ENCODE peak calls at places on chromosome 22, in five cellular contexts. N is coronary artery, V is thoracic aorta, X is foreskin fibroblast, D is right atrium auricular region. T is an unnamed sample.

GRCh38 chr22:26502688-26503561 is 9.3 kb downstream of the TFIP11 start:
- DNase-seq in N (no peak), V (no peak), X (peak; percentile 65), D (no peak), T (no peak)

GRCh38 chr22:47621253-47621652 is 858.8 kb downstream of the TBC1D22A start:
- DNase-seq in N (peak; percentile 49), V (no peak), X (no peak), D (peak; percentile 52), T (no peak)

GRCh38 chr22:42116848-42117424 is 13.7 kb downstream of the CYP2D6 start:
- DNase-seq in N (no peak), V (no peak), X (peak; percentile 36), D (no peak), T (peak; percentile 19)

GRCh38 chr22:42328130-42328821 is 57.8 kb upstream of the TCF20 start:
- DNase-seq in N (no peak), V (no peak), X (no peak), D (no peak), T (no peak)

GRCh38 chr22:39634530-39635399 is 64.2 kb downstream of the CACNA1I start:
- DNase-seq in N (no peak), V (no peak), X (peak; percentile 82), D (no peak), T (peak; percentile 84)

GRCh38 chr22:37140686-37141323 is 8.9 kb downstream of the IL2RB start:
- DNase-seq in N (no peak), V (no peak), X (no peak), D (no peak), T (no peak)

GRCh38 chr22:37457093-37457893 is 28.9 kb downstream of the MFNG start:
- DNase-seq in N (no peak), V (peak; percentile 11), X (peak; percentile 77), D (peak; percentile 68), T (no peak)

GRCh38 chr22:43207386-43207785 is 20.5 kb upstream of the TTLL12 start:
- DNase-seq in N (no peak), V (no peak), X (no peak), D (no peak), T (no peak)

GRCh38 chr22:37559901-37560681 is at the start of gene CDC42EP1:
- DNase-seq in N (peak; percentile 87), V (no peak), X (peak; percentile 83), D (no peak), T (no peak)

GRCh38 chr22:35205956-35206355 is 51.3 kb upstream of the HMGXB4 start:
- DNase-seq in N (no peak), V (no peak), X (peak; percentile 16), D (no peak), T (no peak)

GRCh38 chr22:39453765-39454378 is 2.9 kb upstream of the MGAT3 start:
- DNase-seq in N (no peak), V (no peak), X (peak; percentile 31), D (no peak), T (no peak)

DNA sequence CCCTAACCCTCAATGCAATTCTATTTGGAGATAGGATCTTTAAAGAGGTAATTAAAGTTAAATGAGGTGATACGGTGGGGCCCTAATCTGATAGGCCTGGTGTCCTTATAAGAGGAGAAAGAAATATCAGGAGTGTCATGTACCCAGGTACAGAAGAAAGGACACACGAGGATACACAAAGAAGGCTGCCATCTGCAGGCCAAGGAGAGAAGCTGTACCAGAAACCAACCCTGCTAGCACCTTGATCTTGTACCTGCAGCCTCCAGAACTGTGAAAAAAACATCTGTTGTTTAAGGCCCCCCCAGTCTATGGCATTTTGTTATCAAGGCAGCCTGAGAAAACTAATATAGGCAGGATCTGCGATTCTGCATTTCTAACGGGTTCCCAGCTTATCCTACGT is 44.2 kb downstream of the FBXO7 start:
- DNase-seq in N (no peak), V (no peak), X (no peak), D (no peak), T (no peak)
- TF ChIP-seq CTCF in N (no peak), V (no peak), X (no peak), D (no peak), T (peak; percentile 38)

GRCh38 chr22:21868651-21869050 is 1.2 kb upstream of the MAPK1 start:
- DNase-seq in N (no peak), V (no peak), X (no peak), D (no peak), T (no peak)
- H3K4me3 ChIP-seq in N (peak overlapping the region; percentile 93), V (peak overlapping the region; percentile 95), X (no peak overlapping the region), D (no peak overlapping the region), T (no peak overlapping the region)

GRCh38 chr22:50245214-50246072 is 620 bp upstream of the TUBGCP6 start:
- DNase-seq in N (no peak), V (no peak), X (peak; percentile 21), D (no peak), T (no peak)

GRCh38 chr22:50246242-50247175 is 1.7 kb upstream of the TUBGCP6 start:
- DNase-seq in N (no peak), V (no peak), X (no peak), D (no peak), T (no peak)

GRCh38 chr22:50243704-50244419 is 961 bp downstream of the TUBGCP6 start:
- DNase-seq in N (no peak), V (no peak), X (no peak), D (no peak), T (no peak)

GRCh38 chr22:50242406-50242949 is 2.3 kb downstream of the TUBGCP6 start:
- DNase-seq in N (no peak), V (no peak), X (no peak), D (no peak), T (no peak)

DNA sequence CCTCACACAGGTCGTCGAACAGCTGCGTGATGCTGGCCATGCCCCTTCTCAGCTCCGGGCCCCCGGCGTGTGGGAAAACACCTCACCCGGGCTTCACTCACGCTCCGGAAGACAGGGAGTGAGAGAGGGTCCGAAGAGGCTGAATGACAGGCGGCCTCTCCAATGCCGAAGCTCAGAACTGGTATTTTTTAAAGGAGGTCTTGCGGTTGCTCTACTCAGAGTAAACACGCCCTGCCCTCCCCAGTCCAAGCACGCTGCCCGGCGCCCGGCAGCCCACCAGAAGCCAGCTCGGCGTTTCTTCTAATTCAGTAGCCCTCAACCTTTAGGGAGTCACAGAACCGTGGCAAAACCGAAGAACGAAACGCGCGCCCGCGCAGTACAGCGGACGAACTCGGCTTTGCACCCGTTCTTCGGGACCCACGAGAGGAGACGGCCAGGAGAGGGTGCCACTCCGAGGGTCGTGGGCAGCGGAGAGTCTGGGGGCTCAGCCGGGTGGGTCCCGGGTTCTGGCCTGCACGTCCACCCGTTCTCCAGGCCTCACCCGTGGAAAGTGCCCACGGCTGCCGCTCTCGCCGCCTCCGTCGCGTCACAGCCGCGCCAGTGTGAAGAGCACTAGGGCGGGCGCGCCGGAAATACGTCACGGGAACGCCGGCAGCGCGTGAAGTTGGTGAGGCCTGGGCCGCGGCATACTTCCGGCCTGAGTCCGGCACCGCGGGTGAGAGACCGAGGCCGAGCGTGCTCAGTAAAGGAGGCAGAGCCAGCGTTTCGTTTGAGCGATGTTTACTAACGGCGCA is at the start of gene TUBGCP6:
- DNase-seq in N (peak; percentile 95), V (peak; percentile 83), X (peak; percentile 98), D (peak; percentile 95), T (peak; percentile 64)
- TF ChIP-seq CTCF in N (no peak), V (peak; percentile 47), X (no peak), D (no peak), T (peak; percentile 27)

DNA sequence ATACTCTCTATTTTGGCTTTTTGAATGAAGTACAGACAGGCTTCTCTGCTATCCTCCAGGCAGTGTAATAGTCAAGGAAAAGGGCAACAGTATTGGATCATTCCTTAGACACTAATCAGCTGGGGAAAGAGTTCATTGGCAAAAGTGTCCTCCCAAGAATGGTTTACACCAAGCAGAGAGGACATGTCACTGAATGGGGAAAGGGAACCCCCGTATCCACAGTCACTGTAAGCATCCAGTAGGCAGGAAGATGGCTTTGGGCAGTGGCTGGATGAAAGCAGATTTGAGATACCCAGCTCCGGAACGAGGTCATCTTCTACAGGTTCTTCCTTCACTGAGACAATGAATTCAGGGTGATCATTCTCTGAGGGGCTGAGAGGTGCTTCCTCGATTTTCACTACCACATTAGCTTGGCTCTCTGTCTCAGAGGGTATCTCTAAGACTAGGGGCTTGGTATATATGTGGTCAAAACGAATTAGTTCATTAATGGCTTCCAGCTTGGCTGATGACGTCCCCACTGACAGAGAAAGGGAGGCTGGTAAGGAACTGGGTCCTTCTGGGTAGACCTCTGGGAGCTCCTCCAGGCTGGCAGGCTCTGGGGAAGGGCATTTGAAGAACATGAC is 5.2 kb downstream of the XBP1 start:
- DNase-seq in N (no peak), V (no peak), X (no peak), D (no peak), T (no peak)
- H3K4me3 ChIP-seq in N (peak overlapping the region; percentile 31), V (no peak overlapping the region), X (no peak overlapping the region), D (no peak overlapping the region), T (no peak overlapping the region)

GRCh38 chr22:49861642-49862407 is 8.2 kb downstream of the ZBED4 start:
- DNase-seq in N (no peak), V (no peak), X (no peak), D (no peak), T (no peak)
- TF ChIP-seq CTCF in N (no peak), V (no peak), X (no peak), D (no peak), T (peak; percentile 17)

DNA sequence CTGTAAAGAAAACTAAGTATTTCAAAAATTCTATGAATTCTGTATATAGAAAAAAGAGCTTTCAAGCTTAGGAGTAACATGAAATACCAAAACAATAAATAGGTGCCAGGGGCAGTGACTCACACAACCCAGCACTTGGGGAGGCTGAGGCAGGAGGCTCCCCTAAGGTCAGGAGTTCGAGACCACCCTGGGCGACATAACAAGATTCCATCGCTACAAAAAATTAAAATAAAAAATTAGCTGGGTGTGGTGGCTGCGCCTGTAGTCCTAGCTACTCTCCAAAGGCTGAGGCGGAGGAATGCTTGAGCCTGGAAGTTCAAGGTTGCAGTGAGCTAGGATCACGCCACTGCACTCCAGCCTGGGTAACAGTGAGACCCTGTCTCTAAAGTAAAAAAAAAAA is 21.5 kb downstream of the ZNF280B start:
- DNase-seq in N (no peak), V (no peak), X (no peak), D (no peak), T (no peak)
- H3K4me3 ChIP-seq in N (no peak overlapping the region), V (no peak overlapping the region), X (no peak overlapping the region), D (no peak overlapping the region), T (no peak overlapping the region)

DNA sequence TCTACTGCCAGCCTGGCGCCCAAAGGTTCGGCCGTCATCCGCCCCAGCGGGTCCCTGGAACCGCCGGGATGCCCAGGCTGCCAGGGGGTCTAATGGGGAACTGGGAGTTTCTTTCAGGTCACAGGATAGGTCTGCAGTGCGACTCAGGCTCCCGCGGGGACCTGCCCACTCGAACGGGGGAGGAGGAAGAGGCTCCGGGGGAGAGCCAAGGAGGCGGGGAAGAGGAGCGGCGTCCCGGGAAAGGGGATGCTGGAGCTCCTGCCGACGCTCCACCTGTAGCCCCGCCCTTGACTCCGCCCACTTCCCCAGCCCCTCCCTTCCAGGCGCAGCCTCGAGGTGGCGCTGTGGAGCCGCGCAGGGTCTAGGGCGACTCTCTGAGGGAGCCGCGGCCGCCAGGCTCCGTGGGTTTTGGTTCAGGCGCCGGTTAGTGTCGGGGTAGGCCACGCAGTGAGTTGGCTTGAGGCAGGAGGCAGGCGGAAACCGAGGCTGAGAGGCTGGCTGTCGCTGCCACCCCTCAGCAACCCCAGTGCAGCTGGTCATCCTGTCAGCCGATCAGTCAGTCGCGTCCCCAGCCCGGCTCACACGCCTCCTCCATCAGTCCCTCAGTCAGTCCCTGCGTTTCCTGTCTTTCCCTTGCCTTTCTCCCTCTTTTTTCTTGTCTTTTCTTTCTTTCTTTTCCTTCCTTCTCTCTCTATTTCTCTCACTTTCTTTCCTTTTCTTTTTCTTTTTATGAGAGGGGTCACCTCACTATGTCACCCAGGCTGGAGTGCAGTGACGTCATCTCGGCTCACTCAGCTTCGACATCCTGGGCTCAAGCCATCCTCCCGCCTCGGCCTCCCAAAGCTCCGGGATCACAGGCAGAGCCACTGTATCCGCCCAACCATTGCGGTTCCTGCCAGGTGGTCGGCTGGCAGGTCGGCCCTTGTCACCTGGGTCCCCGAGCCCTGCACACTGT is 26.4 kb downstream of the YWHAH start:
- DNase-seq in N (peak; percentile 85), V (no peak), X (peak; percentile 82), D (peak; percentile 78), T (no peak)
- TF ChIP-seq CTCF in N (peak; percentile 93), V (peak; percentile 92), X (peak; percentile 88), D (peak; percentile 91), T (peak; percentile 93)

GRCh38 chr22:45468872-45469572 is 33.7 kb upstream of the FBLN1 start:
- DNase-seq in N (no peak), V (no peak), X (peak; percentile 94), D (no peak), T (peak; percentile 33)
- H3K4me3 ChIP-seq in N (no peak overlapping the region), V (peak overlapping the region; percentile 17), X (no peak overlapping the region), D (no peak overlapping the region), T (no peak overlapping the region)

T was measured in retinal pigment epithelial cell.